ENCODE peak calls at places on chromosomes 13 and 19, in four cellular contexts. O, M, S and A are unnamed samples.

GRCh38 chr19:38233740-38234251 is 9.8 kb upstream of the DPF1 start:
- DNase-seq in M (no peak), O (peak; percentile 84), S (peak; percentile 59), A (peak; percentile 76)

GRCh38 chr13:95335667-95336066 is 34.4 kb upstream of the ABCC4 start:
- DNase-seq in S (no peak), M (no peak), O (peak; percentile 4), A (no peak)

GRCh38 chr13:91360246-91360751 is 12.8 kb downstream of the MIR17HG start:
- DNase-seq in O (no peak), M (no peak), S (no peak), A (no peak)

GRCh38 chr13:24167666-24168391 is 7.3 kb downstream of the SPATA13 start:
- DNase-seq in O (no peak), S (no peak), M (no peak), A (no peak)

GRCh38 chr13:95553271-95553588 is 710 bp downstream of the CLDN10 start:
- DNase-seq in O (no peak), S (no peak), M (no peak), A (no peak)

GRCh38 chr13:113297370-113297871 is 382 bp downstream of the LAMP1 start:
- DNase-seq in O (no peak), S (no peak), M (no peak), A (no peak)

GRCh38 chr19:11339254-11340098 is at the start of gene RAB3D:
- DNase-seq in O (peak; percentile 95), M (peak; percentile 92), S (peak; percentile 77), A (peak; percentile 98)

GRCh38 chr13:76890036-76890435 is 3.8 kb upstream of the KCTD12 start:
- DNase-seq in O (peak; percentile 8), M (no peak), S (peak; percentile 33), A (no peak)

GRCh38 chr13:71618154-71618553 is 248.8 kb downstream of the DACH1 start:
- DNase-seq in O (no peak), S (peak; percentile 53), M (no peak), A (no peak)

GRCh38 chr19:30567535-30568232 is 195.5 kb downstream of the ZNF536 start:
- DNase-seq in M (no peak), S (no peak), O (no peak), A (no peak)

GRCh38 chr19:50053119-50053518 is 27.3 kb downstream of the ZNF473 start:
- DNase-seq in S (no peak), M (no peak), O (no peak), A (no peak)

GRCh38 chr13:19345916-19346422 is 164.3 kb upstream of the TUBA3C start:
- DNase-seq in O (no peak), S (no peak), M (no peak), A (no peak)

GRCh38 chr13:96431044-96431581 is 341.2 kb downstream of the HS6ST3 start:
- DNase-seq in M (no peak), O (no peak), S (no peak), A (no peak)

GRCh38 chr13:108700421-108701170 is 71.2 kb downstream of the MYO16 start:
- DNase-seq in M (no peak), O (peak; percentile 75), S (peak; percentile 71), A (no peak)

GRCh38 chr13:30108913-30109237 is 198.5 kb downstream of the KATNAL1 start:
- DNase-seq in O (peak; percentile 47), S (no peak), M (no peak), A (no peak)

GRCh38 chr13:72953391-72953960 is 105.3 kb upstream of the KLF5 start:
- DNase-seq in S (no peak), M (no peak), O (no peak), A (peak; percentile 33)

GRCh38 chr19:52189745-52190678 is at the start of gene PPP2R1A:
- DNase-seq in O (peak; percentile 100), S (peak; percentile 100), M (peak; percentile 100), A (peak; percentile 100)

GRCh38 chr19:40274585-40275544 is 10.3 kb downstream of the AKT2 start:
- DNase-seq in M (no peak), S (no peak), O (no peak), A (peak; percentile 53)

GRCh38 chr13:22931576-22931975 is 249.2 kb upstream of the SGCG start:
- DNase-seq in O (no peak), M (no peak), S (no peak), A (no peak)

GRCh38 chr19:2248136-2249009 is 750 bp upstream of the AMH start:
- DNase-seq in M (no peak), O (no peak), S (no peak), A (peak; percentile 29)

GRCh38 chr19:2250765-2251576 is 1.8 kb downstream of the AMH start:
- DNase-seq in O (no peak), M (no peak), S (no peak), A (no peak)

GRCh38 chr19:2249010-2249866 is at the start of gene AMH:
- DNase-seq in S (no peak), M (no peak), O (no peak), A (peak; percentile 64)

GRCh38 chr19:2251577-2252480 is 2.7 kb downstream of the AMH start:
- DNase-seq in M (no peak), S (no peak), O (no peak), A (no peak)

GRCh38 chr19:2249880-2250764 is 999 bp downstream of the AMH start:
- DNase-seq in O (no peak), M (no peak), S (no peak), A (no peak)
- H3K4me1 ChIP-seq in O (no peaks in the 10 kb centered on the region), M (no peaks in the 10 kb centered on the region), S (peaks cover 4% of the 10 kb centered on the region), A (peaks cover 5% of the 10 kb centered on the region)

GRCh38 chr19:15684828-15685227 is 11.9 kb downstream of the CYP4F12 start:
- DNase-seq in O (peak; percentile 21), S (no peak), M (no peak), A (no peak)

GRCh38 chr19:15680923-15681322 is 8.0 kb downstream of the CYP4F12 start:
- DNase-seq in S (no peak), O (no peak), M (no peak), A (no peak)

GRCh38 chr19:15679089-15679488 is 6.2 kb downstream of the CYP4F12 start:
- DNase-seq in O (no peak), M (no peak), S (no peak), A (no peak)

GRCh38 chr19:15680478-15680877 is 7.6 kb downstream of the CYP4F12 start:
- DNase-seq in O (no peak), M (no peak), S (no peak), A (no peak)

DNA sequence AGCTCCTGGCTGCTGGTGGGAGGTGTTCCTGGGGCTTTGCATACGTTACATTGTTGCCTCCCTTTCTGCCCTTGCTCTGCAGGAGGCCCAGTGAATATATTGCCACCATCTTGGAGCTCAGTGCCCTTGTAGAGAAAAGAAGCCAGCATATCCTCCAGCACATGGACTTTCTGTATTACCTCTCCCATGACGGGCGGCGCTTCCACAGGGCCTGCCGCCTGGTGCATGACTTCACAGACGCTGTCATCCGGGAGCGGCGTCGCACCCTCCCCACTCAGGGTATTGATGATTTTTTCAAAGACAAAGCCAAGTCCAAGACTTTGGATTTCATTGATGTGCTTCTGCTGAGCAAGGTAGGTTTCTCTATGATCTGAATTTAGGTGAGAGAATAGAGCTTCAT is 10.5 kb downstream of the CYP4F12 start:
- DNase-seq in O (no peak), M (no peak), S (no peak), A (no peak)
- H3K9me3 ChIP-seq in O (peaks cover 4% of the 10 kb centered on the region), M (no peaks in the 10 kb centered on the region), S (peaks cover 33% of the 10 kb centered on the region), A (peaks cover 5% of the 10 kb centered on the region)

DNA sequence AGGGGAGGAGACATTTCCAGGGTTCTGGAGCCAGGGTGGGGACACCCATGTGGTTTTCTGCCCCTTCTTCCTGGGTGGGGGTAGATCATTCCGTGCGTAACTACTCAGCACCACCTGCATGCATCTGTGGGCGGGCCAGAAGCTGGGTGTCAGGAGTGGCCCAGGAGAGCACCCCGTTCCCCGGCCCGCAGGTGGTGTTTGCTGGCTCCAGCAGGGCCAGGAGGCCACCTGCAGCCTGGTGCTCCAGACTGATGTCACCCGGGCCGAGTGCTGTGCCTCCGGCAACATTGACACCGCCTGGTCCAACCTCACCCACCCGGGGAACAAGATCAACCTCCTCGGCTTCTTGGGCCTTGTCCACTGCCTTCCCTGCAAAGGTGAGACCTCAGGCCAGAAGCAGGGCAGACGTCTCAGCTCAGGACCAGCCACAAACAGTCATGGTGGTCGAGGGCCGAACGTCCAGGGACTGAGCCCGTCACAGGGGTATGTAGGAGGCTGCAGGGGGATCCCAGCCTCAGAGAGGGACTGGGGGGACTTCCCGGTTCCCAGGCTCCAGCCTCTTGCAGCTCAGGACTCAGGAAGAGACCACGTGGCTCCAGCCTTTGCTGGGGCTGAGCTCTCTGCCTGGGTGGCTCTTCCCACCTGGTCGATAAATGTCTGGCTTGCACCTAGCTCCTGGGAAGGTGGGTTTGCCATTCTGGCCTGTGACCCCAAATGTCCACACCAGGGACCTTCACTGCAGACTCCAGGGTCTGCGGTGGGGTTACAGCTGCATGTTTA is 1.6 kb downstream of the FSTL3 start:
- DNase-seq in S (no peak), O (peak; percentile 42), M (no peak), A (peak; percentile 36)
- H3K4me3 ChIP-seq in S (peak overlapping the region; percentile 81), O (peak overlapping the region; percentile 59), M (no peak overlapping the region), A (peak overlapping the region; percentile 84)

DNA sequence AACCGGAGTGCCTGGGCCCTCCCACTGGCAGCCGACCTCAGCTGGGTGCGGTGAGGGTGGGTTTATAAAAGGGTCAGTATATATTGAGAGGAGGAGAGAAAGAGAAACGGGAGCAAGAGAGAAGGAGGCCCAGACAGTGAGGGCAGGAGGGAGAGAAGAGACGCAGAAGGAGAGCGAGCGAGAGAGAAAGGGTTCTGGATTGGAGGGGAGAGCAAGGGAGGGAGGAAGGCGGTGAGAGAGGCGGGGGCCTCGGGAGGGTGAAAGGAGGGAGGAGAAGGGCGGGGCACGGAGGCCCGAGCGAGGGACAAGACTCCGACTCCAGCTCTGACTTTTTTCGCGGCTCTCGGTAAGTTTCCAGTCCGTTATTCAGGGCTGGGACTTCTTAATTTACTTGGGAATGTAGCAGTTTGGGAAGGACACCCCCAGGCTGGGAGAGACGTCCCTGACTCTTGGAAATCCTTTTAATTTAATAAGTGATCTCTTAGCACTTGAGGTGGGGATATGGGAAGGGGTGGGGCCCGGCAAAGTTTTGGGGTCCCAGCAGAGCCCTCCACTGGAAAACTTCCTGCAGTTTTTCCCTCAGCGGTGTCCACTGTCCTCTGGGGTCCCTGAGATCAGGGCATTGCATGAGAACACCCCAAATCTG is at the start of gene EMP3:
- DNase-seq in S (peak; percentile 92), O (peak; percentile 56), M (peak; percentile 83), A (peak; percentile 93)
- H3K4me1 ChIP-seq in S (peaks cover 19% of the 10 kb centered on the region), O (peaks cover 33% of the 10 kb centered on the region), M (peaks cover 17% of the 10 kb centered on the region), A (no peaks in the 10 kb centered on the region)

DNA sequence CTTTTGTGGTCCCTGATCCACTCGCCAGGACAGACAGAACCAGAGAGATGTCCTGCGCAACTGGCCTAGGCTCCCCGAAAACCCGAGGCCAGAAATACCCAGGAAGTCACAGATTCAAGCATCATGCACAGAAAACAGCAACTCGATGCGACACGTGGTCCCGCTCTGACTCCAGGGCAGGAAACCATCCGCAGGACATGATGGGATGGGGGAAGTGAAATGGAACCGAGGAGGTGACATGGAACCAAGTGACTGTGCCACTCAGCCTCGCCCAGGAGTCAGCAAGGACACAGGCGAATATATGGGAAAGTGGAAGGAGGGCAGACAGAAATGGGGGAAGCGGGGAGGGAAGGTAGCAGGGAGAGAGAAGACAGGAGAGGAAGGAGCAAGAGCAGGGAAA is 1.1 kb downstream of the ZSCAN18 start:
- DNase-seq in S (no peak), M (no peak), O (no peak), A (no peak)
- H3K9me3 ChIP-seq in S (peaks cover 50% of the 10 kb centered on the region), M (peaks cover 5% of the 10 kb centered on the region), O (peaks cover 52% of the 10 kb centered on the region), A (no peaks in the 10 kb centered on the region)